ENCODE peak calls at places on chromosomes 12 and 14, in four cellular contexts. One of them, this sample, is unnamed.

GRCh38 chr14:93201155-93201704 is 5.6 kb downstream of the GON7 start:
- DNase-seq in H9: no peak
- DNase-seq in A549: no peak
- DNase-seq in mesothelial cell of epicardium: no peak
- DNase-seq in this sample: no peak

GRCh38 chr12:103915306-103915705 is 14.9 kb upstream of the HSP90B1 start:
- DNase-seq in H9: no peak
- DNase-seq in A549: no peak
- DNase-seq in mesothelial cell of epicardium: no peak
- DNase-seq in this sample: no peak

GRCh38 chr12:121009744-121010143 is 6.5 kb downstream of the C12orf43 start:
- DNase-seq in H9: peak
- DNase-seq in A549: peak
- DNase-seq in mesothelial cell of epicardium: no peak
- DNase-seq in this sample: peak

GRCh38 chr12:121626853-121627623 is 708 bp downstream of the ORAI1 start:
- DNase-seq in H9: peak
- DNase-seq in A549: peak
- DNase-seq in mesothelial cell of epicardium: peak
- DNase-seq in this sample: peak

GRCh38 chr14:83744901-83745300 is 1785.0 kb upstream of the FLRT2 start:
- DNase-seq in H9: no peak
- DNase-seq in A549: no peak
- DNase-seq in mesothelial cell of epicardium: no peak
- DNase-seq in this sample: no peak

GRCh38 chr12:38666425-38666824 is 239.0 kb downstream of the CPNE8 start:
- DNase-seq in H9: no peak
- DNase-seq in A549: no peak
- DNase-seq in mesothelial cell of epicardium: no peak
- DNase-seq in this sample: no peak

GRCh38 chr12:91980345-91980744 is 165.3 kb downstream of the BTG1 start:
- DNase-seq in H9: no peak
- DNase-seq in A549: no peak
- DNase-seq in mesothelial cell of epicardium: no peak
- DNase-seq in this sample: no peak

GRCh38 chr14:72332054-72332453 is 399.8 kb downstream of the RGS6 start:
- DNase-seq in H9: no peak
- DNase-seq in A549: no peak
- DNase-seq in mesothelial cell of epicardium: no peak
- DNase-seq in this sample: no peak

GRCh38 chr12:66188584-66189475 is at the start of gene IRAK3:
- DNase-seq in H9: peak
- DNase-seq in A549: no peak
- DNase-seq in mesothelial cell of epicardium: no peak
- DNase-seq in this sample: peak

GRCh38 chr12:52210186-52210924 is 18.5 kb upstream of the KRT80 start:
- DNase-seq in H9: no peak
- DNase-seq in A549: no peak
- DNase-seq in mesothelial cell of epicardium: no peak
- DNase-seq in this sample: peak

GRCh38 chr12:59181378-59181777 is 261.1 kb upstream of the LRIG3 start:
- DNase-seq in H9: no peak
- DNase-seq in A549: no peak
- DNase-seq in mesothelial cell of epicardium: no peak
- DNase-seq in this sample: no peak

GRCh38 chr14:88864198-88864597 is 39.7 kb downstream of the TTC8 start:
- DNase-seq in H9: no peak
- DNase-seq in A549: no peak
- DNase-seq in mesothelial cell of epicardium: no peak
- DNase-seq in this sample: no peak

GRCh38 chr12:91367234-91367849 is 184.7 kb upstream of the DCN start:
- DNase-seq in H9: no peak
- DNase-seq in A549: peak
- DNase-seq in mesothelial cell of epicardium: no peak
- DNase-seq in this sample: no peak

GRCh38 chr12:43338848-43339526 is 213.0 kb downstream of the ADAMTS20 start:
- DNase-seq in H9: no peak
- DNase-seq in A549: peak
- DNase-seq in mesothelial cell of epicardium: no peak
- DNase-seq in this sample: peak

GRCh38 chr12:32240210-32240609 is 133.6 kb downstream of the BICD1 start:
- DNase-seq in H9: no peak
- DNase-seq in A549: no peak
- DNase-seq in mesothelial cell of epicardium: no peak
- DNase-seq in this sample: peak

GRCh38 chr12:89856431-89856830 is 147.8 kb upstream of the ATP2B1 start:
- DNase-seq in H9: no peak
- DNase-seq in A549: no peak
- DNase-seq in mesothelial cell of epicardium: no peak
- DNase-seq in this sample: no peak

GRCh38 chr12:47237751-47238211 is 158.0 kb upstream of the AMIGO2 start:
- DNase-seq in H9: no peak
- DNase-seq in A549: no peak
- DNase-seq in mesothelial cell of epicardium: no peak
- DNase-seq in this sample: no peak

GRCh38 chr12:47236109-47236714 is 156.5 kb upstream of the AMIGO2 start:
- DNase-seq in H9: no peak
- DNase-seq in A549: no peak
- DNase-seq in mesothelial cell of epicardium: no peak
- DNase-seq in this sample: no peak

GRCh38 chr12:47231456-47231855 is 151.7 kb upstream of the AMIGO2 start:
- DNase-seq in H9: no peak
- DNase-seq in A549: no peak
- DNase-seq in mesothelial cell of epicardium: no peak
- DNase-seq in this sample: no peak

GRCh38 chr12:47235258-47236040 is 155.7 kb upstream of the AMIGO2 start:
- DNase-seq in H9: no peak
- DNase-seq in A549: no peak
- DNase-seq in mesothelial cell of epicardium: no peak
- DNase-seq in this sample: no peak

DNA sequence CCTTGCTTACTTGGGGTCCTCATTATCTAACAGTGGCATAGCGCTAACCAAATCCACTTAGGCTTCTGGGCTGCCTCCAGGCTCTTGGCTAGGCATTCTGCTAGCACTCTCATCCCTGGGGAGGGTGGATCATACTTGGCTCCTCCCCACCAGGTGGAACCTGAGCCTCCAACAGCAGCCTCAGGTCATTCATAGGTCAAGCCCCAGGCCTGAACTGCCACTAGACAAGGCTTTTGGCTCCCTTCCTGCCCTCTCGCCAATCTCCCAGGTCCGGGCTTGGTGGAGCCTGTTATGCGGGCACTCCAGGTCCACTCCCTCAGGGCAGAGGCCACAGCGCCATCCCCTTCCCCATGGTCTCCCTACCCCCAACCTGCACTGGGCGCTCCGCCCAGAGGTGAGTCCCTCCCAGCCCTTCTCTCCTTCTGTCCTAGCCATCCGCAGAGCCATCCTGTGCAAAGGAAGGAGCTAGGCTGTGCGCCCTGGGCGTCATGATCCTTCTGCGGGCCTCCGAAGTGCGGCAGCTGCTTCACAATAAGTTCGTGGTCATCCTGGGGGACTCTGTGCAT is 154.9 kb upstream of the AMIGO2 start:
- DNase-seq in H9: peak
- DNase-seq in A549: no peak
- DNase-seq in mesothelial cell of epicardium: no peak
- DNase-seq in this sample: no peak
- TF ChIP-seq CTCF in H9: no peak
- TF ChIP-seq CTCF in A549: no peak
- TF ChIP-seq CTCF in mesothelial cell of epicardium: no peak
- TF ChIP-seq CTCF in this sample: no peak

DNA sequence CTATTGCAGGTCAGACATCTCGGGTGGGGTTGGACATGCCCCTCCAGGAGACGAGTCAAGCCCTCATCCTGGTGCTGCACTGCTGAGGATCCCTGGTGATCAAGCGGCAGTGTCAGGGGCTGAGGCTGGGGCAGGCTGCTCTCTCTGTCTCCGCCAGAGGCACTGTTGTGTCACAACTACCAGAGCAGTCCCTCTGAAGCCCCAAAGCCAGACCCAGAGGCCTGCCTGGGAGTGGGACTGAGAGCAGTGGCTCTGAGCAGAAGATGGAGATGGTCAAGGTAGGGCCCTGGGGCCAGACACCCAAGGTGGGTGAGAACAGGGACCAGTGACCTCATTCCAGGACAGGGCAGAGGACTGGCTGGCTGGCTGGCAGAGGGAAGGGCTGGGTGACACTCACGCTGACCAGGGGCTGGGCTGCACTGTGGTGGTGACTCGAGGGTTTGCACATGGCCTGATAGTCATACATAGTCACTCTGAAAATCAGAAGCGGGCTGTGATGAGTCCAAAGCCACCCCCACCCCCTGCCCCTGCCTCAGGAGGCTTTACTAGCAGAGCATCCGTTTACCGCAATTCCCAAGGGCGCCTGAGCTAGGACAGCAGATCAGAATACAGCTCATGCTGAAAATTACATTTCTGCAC is 19.6 kb upstream of the LRTM2 start:
- DNase-seq in H9: peak
- DNase-seq in A549: peak
- DNase-seq in mesothelial cell of epicardium: no peak
- DNase-seq in this sample: peak
- TF ChIP-seq CTCF in H9: peak
- TF ChIP-seq CTCF in A549: no peak
- TF ChIP-seq CTCF in mesothelial cell of epicardium: no peak
- TF ChIP-seq CTCF in this sample: peak

GRCh38 chr12:24530689-24531088 is 418.2 kb downstream of the BCAT1 start:
- DNase-seq in H9: no peak
- DNase-seq in A549: no peak
- DNase-seq in mesothelial cell of epicardium: no peak
- DNase-seq in this sample: no peak

GRCh38 chr12:24533953-24534352 is 414.9 kb downstream of the BCAT1 start:
- DNase-seq in H9: no peak
- DNase-seq in A549: no peak
- DNase-seq in mesothelial cell of epicardium: no peak
- DNase-seq in this sample: no peak

GRCh38 chr12:24537241-24537860 is 411.6 kb downstream of the BCAT1 start:
- DNase-seq in H9: no peak
- DNase-seq in A549: no peak
- DNase-seq in mesothelial cell of epicardium: no peak
- DNase-seq in this sample: no peak

GRCh38 chr12:24535334-24536019 is 413.4 kb downstream of the BCAT1 start:
- DNase-seq in H9: no peak
- DNase-seq in A549: no peak
- DNase-seq in mesothelial cell of epicardium: no peak
- DNase-seq in this sample: no peak

GRCh38 chr12:24534632-24535031 is 414.3 kb downstream of the BCAT1 start:
- DNase-seq in H9: no peak
- DNase-seq in A549: no peak
- DNase-seq in mesothelial cell of epicardium: no peak
- DNase-seq in this sample: no peak
- TF ChIP-seq CTCF in H9: peak
- TF ChIP-seq CTCF in A549: no peak
- TF ChIP-seq CTCF in mesothelial cell of epicardium: no peak
- TF ChIP-seq CTCF in this sample: no peak

GRCh38 chr14:101633276-101633675 is 72.0 kb downstream of the DIO3 start:
- DNase-seq in H9: no peak
- DNase-seq in A549: no peak
- DNase-seq in mesothelial cell of epicardium: no peak
- DNase-seq in this sample: no peak
- TF ChIP-seq CTCF in H9: no peak
- TF ChIP-seq CTCF in A549: no peak
- TF ChIP-seq CTCF in mesothelial cell of epicardium: no peak
- TF ChIP-seq CTCF in this sample: no peak

GRCh38 chr14:101083564-101084435 is 180.3 kb upstream of the RTL1 start:
- DNase-seq in H9: peak
- DNase-seq in A549: no peak
- DNase-seq in mesothelial cell of epicardium: no peak
- DNase-seq in this sample: peak
- TF ChIP-seq CTCF in H9: peak
- TF ChIP-seq CTCF in A549: no peak
- TF ChIP-seq CTCF in mesothelial cell of epicardium: no peak
- TF ChIP-seq CTCF in this sample: peak

GRCh38 chr12:17588968-17589367 is 501.0 kb downstream of the RERGL start:
- DNase-seq in H9: peak
- DNase-seq in A549: peak
- DNase-seq in mesothelial cell of epicardium: no peak
- DNase-seq in this sample: peak
- TF ChIP-seq CTCF in H9: peak
- TF ChIP-seq CTCF in A549: peak
- TF ChIP-seq CTCF in mesothelial cell of epicardium: peak
- TF ChIP-seq CTCF in this sample: peak

DNA sequence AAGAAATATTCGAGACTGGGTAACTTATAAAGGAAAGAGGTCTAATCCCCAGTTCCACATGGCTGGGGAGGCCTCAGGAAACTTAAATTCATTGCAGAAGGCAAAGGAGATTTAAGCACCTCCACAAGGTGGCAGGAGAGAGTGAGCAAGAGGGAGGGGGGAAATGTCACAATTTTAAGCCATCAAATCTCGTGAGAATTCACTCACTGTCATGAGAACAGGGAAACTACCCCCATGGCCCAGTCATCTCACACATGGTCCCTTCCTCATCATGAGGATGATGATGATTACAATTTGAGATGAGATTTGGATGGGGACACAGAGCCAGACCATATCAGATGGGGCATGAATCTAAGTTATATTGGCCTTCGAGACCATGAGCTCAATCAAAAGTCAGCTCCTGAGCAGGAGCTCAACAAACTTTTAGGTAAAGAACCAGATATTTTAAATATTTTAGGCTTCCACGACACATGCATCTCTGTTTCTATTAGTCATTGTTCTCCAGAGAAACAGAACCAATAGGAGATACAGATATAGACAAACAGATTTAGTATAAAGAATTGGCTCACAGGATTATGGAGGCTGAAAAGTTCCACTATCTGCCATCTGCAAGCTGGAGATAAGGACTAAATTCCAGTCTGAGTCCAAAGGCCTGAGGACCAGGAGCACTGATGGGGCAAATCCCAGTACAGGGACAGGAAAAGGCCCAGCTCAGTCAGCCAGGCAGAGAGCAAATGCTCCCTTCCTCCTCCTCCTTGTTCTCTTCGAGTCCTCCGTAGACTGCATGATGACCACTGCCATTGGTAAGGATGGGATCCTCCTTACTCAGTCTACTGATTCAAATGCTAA is 24.9 kb downstream of the DGLUCY start:
- DNase-seq in H9: peak
- DNase-seq in A549: peak
- DNase-seq in mesothelial cell of epicardium: no peak
- DNase-seq in this sample: peak
- TF ChIP-seq CTCF in H9: peak
- TF ChIP-seq CTCF in A549: peak
- TF ChIP-seq CTCF in mesothelial cell of epicardium: no peak
- TF ChIP-seq CTCF in this sample: peak